ENCODE peak calls at places on chromosome 9, in six cellular contexts. N, O, I, D, Z and F are unnamed samples.

GRCh38 chr9:23674016-23674585 is 151.9 kb downstream of the ELAVL2 start:
- DNase-seq in I (no peak), O (no peak), Z (no peak), N (no peak), D (no peak), F (no peak)

GRCh38 chr9:33858346-33858869 is 41.4 kb downstream of the UBE2R2 start:
- DNase-seq in O (no peak), D (no peak), I (no peak), N (no peak), Z (no peak), F (no peak)

GRCh38 chr9:85212887-85213286 is 528.9 kb downstream of the AGTPBP1 start:
- DNase-seq in I (no peak), N (no peak), D (no peak), O (peak), Z (no peak), F (no peak)

GRCh38 chr9:107178302-107178701 is 104.8 kb upstream of the RAD23B start:
- DNase-seq in O (no peak), I (no peak), D (no peak), N (no peak), Z (no peak), F (no peak)

GRCh38 chr9:109722007-109722406 is 58.0 kb upstream of the PALM2AKAP2 start:
- DNase-seq in I (no peak), N (no peak), Z (no peak), D (no peak), O (no peak), F (no peak)

GRCh38 chr9:19631181-19631580 is 157.7 kb downstream of the SLC24A2 start:
- DNase-seq in N (no peak), Z (no peak), O (no peak), I (no peak), D (no peak), F (no peak)

GRCh38 chr9:134243778-134244467 is 79.6 kb upstream of the RNU6ATAC start:
- DNase-seq in Z (peak), I (no peak), O (peak), D (peak), N (no peak), F (peak)

GRCh38 chr9:88017086-88017485 is 42.8 kb upstream of the CDK20 start:
- DNase-seq in I (no peak), N (no peak), O (peak), D (no peak), Z (no peak), F (no peak)

GRCh38 chr9:126464694-126465441 is 138.2 kb downstream of the MVB12B start:
- DNase-seq in Z (peak), I (no peak), N (no peak), D (no peak), O (no peak), F (no peak)

GRCh38 chr9:124392855-124393460 is 22.3 kb downstream of the PSMB7 start:
- DNase-seq in D (no peak), O (peak), N (peak), I (peak), Z (no peak), F (no peak)

GRCh38 chr9:34547960-34548603 is 25.3 kb upstream of the ENHO start:
- DNase-seq in N (peak), D (peak), I (peak), Z (peak), O (peak), F (peak)

GRCh38 chr9:5557606-5558587 is 47.6 kb downstream of the PDCD1LG2 start:
- DNase-seq in Z (no peak), N (no peak), D (peak), O (peak), I (no peak), F (peak)

GRCh38 chr9:132069046-132069898 is 10.4 kb downstream of the MED27 start:
- DNase-seq in Z (no peak), I (no peak), D (no peak), O (peak), N (no peak), F (no peak)

GRCh38 chr9:33170464-33171156 is 3.5 kb upstream of the B4GALT1 start:
- DNase-seq in O (no peak), I (peak), D (peak), N (peak), Z (peak), F (peak)

GRCh38 chr9:126497673-126498255 is 116.0 kb upstream of the LMX1B start:
- DNase-seq in I (no peak), D (no peak), Z (peak), O (no peak), N (no peak), F (no peak)

GRCh38 chr9:19201899-19202891 is 28.3 kb upstream of the DENND4C start:
- DNase-seq in I (peak), Z (no peak), N (peak), D (no peak), O (no peak), F (peak)

GRCh38 chr9:109816490-109816889 is 36.5 kb downstream of the PALM2AKAP2 start:
- DNase-seq in O (peak), Z (no peak), I (no peak), N (no peak), D (no peak), F (no peak)

GRCh38 chr9:112755675-112756074 is 5.1 kb downstream of the SNX30 start:
- DNase-seq in N (no peak), D (peak), Z (no peak), I (no peak), O (no peak), F (no peak)

GRCh38 chr9:136244116-136244775 is 1.4 kb downstream of the QSOX2 start:
- DNase-seq in N (no peak), I (no peak), D (no peak), Z (no peak), O (no peak), F (no peak)

GRCh38 chr9:99400184-99400731 is 178.2 kb downstream of the SEC61B start:
- DNase-seq in Z (peak), O (peak), D (no peak), I (no peak), N (peak), F (no peak)

GRCh38 chr9:2574215-2574614 is 47.4 kb upstream of the VLDLR start:
- DNase-seq in O (no peak), I (no peak), Z (no peak), N (no peak), D (no peak), F (no peak)

GRCh38 chr9:82679488-82679887 is 383.5 kb downstream of the RASEF start:
- DNase-seq in N (no peak), I (no peak), O (no peak), D (no peak), Z (no peak), F (no peak)

GRCh38 chr9:30197954-30198353 is 2186.5 kb upstream of the ACO1 start:
- DNase-seq in I (no peak), O (no peak), D (no peak), Z (no peak), N (no peak), F (no peak)

GRCh38 chr9:77817590-77818311 is 169.6 kb upstream of the GNA14 start:
- DNase-seq in Z (no peak), D (no peak), O (no peak), I (no peak), N (no peak), F (no peak)

GRCh38 chr9:19127881-19128719 is 808 bp upstream of the PLIN2 start:
- DNase-seq in D (peak), Z (peak), I (peak), O (no peak), N (no peak), F (peak)

GRCh38 chr9:101514056-101514455 is 19.6 kb upstream of the RNF20 start:
- DNase-seq in D (no peak), O (peak), Z (no peak), N (no peak), I (no peak), F (no peak)

GRCh38 chr9:69380301-69380700 is 55.3 kb downstream of the ENTREP1 start:
- DNase-seq in D (no peak), O (no peak), Z (no peak), I (no peak), N (no peak), F (no peak)

GRCh38 chr9:137666505-137666809 is 47.7 kb downstream of the EHMT1 start:
- DNase-seq in Z (no peak), I (peak), D (no peak), N (no peak), O (no peak), F (no peak)

GRCh38 chr9:35335164-35335563 is 154.7 kb upstream of the RUSC2 start:
- DNase-seq in N (no peak), D (no peak), O (peak), Z (no peak), I (no peak), F (no peak)

GRCh38 chr9:127753148-127753547 is 18.1 kb upstream of the TOR2A start:
- DNase-seq in I (no peak), N (no peak), Z (no peak), O (no peak), D (no peak), F (peak)

GRCh38 chr9:126702501-126703329 is 89.0 kb downstream of the LMX1B start:
- DNase-seq in N (peak), D (no peak), Z (no peak), I (peak), O (no peak), F (peak)

GRCh38 chr9:135905380-135906282 is 1.7 kb downstream of the CAMSAP1 start:
- DNase-seq in Z (no peak), N (no peak), O (no peak), D (no peak), I (no peak), F (no peak)

GRCh38 chr9:35162605-35163315 is 951 bp downstream of the UNC13B start:
- DNase-seq in I (no peak), N (no peak), Z (no peak), D (no peak), O (peak), F (no peak)

GRCh38 chr9:13088734-13089427 is 190.6 kb downstream of the MPDZ start:
- DNase-seq in N (peak), D (peak), O (peak), I (peak), Z (no peak), F (no peak)

GRCh38 chr9:34958411-34958982 is 412 bp downstream of the PHF24 start:
- DNase-seq in I (no peak), Z (no peak), D (no peak), O (no peak), N (no peak), F (no peak)

GRCh38 chr9:2028888-2029287 is 13.7 kb downstream of the SMARCA2 start:
- DNase-seq in I (no peak), O (no peak), N (no peak), Z (no peak), D (no peak), F (no peak)

GRCh38 chr9:21836437-21837161 is 34.2 kb downstream of the MTAP start:
- DNase-seq in I (no peak), Z (no peak), D (no peak), N (no peak), O (peak), F (no peak)

GRCh38 chr9:108049026-108049591 is 559.5 kb upstream of the KLF4 start:
- DNase-seq in N (no peak), O (peak), D (no peak), Z (no peak), I (no peak), F (no peak)

DNA sequence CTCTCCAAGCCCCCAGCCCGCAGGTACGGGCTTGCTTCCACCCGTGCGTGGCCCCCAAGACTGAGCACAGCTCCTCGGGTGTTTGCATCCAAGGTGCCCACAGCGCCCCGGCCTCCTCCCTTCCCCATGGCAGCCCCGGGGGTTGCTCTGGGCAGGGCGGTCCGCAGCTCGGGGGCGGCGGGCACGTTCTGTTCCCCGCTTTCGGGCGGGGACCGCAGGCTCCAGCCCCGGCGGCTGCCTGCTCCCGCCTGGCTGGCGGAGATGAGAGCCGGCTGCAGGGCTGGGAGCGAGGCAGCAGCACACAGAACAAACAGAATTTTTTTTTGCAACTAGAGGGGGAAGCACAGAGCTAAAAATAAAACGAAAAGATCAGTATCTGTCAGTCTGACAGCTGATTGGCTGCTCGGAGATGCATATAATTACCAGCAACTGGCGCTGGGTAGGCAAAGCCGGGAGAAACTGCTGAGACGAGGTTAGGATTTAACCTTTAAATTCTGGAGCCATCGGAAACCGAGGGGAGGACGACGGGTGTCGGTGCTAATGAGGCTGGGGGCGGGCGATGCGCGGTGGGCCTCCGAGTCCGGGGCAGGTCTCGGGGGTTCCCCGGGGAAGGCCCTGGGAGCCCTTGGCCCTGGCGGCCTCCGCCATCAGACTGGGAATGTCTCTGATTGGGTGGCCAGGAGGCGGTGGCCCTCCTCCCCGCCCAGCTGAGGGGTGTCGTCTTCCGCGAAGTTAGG is 142.7 kb upstream of the IER5L start:
- DNase-seq in N (peak), D (peak), I (peak), O (peak), Z (no peak), F (peak)
- H3K4me3 ChIP-seq in N (peak), D (peak), I (peak), O (peak), Z (peak), F (peak)

DNA sequence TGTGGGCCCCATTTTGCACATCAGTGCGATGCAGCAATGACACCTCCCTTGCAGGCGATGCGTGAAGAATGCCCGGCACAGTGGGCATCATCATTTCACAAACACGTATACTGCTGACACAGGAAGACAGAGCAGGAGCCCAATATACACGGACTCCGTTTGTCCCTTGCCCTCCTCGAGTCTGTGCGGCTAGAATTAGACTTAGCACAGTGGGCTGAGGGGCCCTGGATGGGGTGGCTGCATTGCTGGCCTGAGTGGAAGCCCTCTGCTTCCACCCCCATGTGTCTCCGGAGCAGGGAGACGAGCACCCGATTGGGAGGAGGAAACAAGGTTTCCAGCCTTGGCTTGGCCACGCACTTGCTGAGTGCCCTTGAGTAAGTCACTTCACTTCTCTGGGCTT is 40.8 kb downstream of the GSN start:
- DNase-seq in I (no peak), Z (no peak), O (no peak), N (no peak), D (no peak), F (no peak)
- H3K4me3 ChIP-seq in I (no peak), Z (no peak), O (no peak), N (no peak), D (no peak), F (no peak)

DNA sequence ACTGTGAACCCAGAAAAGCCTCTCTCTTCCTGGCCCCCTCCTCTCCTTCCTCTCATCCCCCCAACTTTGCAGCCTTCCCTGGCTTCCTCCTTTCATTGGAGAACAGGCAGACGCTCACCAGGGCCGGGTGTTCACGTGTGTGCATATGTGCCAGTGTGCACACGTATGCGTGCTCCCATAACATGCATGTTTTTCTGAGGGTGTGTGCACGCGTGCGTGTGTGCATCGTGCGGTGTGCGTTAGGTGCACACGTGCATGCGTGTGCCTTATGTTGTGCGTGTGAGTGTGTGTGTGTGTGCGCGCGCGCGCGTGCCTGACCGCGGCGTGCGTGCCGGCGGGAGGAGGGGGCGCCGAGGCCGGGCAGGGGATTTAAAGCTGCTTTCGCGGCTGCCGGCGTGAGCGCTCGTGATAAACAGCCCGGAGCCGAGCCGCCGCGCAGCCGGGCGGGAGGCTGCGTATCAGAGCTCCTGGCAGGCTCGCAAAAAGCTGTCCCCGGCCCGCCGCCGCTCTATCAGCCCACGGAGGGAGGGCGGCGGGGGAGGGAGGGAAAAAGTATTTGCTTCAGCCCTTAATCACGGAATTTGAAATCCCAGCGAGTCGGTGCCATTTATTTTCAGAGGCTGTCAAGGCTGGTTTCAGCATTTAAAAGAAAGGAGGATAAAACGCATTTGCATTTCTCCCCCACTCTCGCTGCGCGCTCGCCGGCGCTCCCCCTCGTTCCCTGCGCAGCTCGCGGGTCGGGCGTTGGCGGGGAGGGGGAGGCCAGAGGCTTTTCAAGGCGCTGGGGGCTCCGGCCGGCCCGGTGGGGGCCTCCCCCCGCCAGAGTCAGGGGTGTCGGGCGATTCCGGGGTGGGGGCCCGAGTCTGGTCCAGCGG is 183.9 kb downstream of the C9orf50 start:
- DNase-seq in N (peak), D (no peak), O (peak), I (peak), Z (peak), F (peak)
- H3K4me3 ChIP-seq in N (peak), D (no peak), O (peak), I (peak), Z (peak), F (peak)

GRCh38 chr9:129415954-129416651 is 204.8 kb downstream of the C9orf50 start:
- DNase-seq in N (no peak), O (peak), I (no peak), D (no peak), Z (peak), F (peak)

GRCh38 chr9:129415031-129415953 is 205.6 kb downstream of the C9orf50 start:
- DNase-seq in N (no peak), Z (peak), D (no peak), O (peak), I (no peak), F (no peak)

GRCh38 chr9:129418451-129418850 is 202.4 kb downstream of the C9orf50 start:
- DNase-seq in O (no peak), N (no peak), I (no peak), D (no peak), Z (peak), F (peak)

GRCh38 chr9:129419382-129419899 is 201.5 kb downstream of the C9orf50 start:
- DNase-seq in D (no peak), N (no peak), O (no peak), Z (peak), I (no peak), F (peak)

DNA sequence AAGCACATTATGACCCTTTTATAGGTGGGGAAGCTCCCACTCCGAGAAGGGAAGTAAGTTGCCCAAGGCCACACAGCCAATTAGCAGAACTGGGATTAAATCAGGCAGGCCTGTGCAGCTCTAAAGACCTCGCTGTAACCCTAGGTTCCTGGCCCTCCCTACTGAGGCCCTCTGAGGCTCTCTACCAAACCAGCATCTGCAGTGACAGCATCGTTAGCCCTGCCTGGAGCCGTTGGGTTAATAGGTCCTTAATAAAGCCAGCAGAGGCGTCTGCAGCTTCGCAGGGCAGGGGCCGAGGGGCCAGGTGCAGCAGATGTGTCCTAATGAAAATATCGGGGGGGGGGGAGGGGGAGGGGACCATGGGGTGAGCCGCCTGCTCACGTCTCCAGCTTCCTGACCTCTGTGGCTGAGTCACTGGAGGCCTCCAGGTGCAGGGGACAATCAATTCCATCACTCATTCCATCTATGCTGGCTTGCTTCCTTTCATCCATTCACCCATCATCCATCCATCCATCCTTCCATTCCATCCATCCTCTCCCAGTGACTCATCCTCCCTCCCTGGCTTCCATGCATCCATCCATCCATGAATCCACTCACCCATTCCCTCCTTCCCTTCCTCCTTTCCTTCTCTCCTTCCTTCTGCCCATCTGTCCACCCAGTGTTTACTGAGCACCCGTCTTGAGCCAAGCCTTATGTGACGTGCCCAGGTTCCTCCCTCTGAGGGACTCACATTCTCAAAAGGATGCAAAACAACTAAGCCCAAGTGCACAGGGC is 203.9 kb downstream of the C9orf50 start:
- DNase-seq in Z (peak), O (no peak), D (no peak), N (no peak), I (peak), F (peak)
- H3K4me3 ChIP-seq in Z (no peak), O (no peak), D (no peak), N (no peak), I (no peak), F (no peak)

DNA sequence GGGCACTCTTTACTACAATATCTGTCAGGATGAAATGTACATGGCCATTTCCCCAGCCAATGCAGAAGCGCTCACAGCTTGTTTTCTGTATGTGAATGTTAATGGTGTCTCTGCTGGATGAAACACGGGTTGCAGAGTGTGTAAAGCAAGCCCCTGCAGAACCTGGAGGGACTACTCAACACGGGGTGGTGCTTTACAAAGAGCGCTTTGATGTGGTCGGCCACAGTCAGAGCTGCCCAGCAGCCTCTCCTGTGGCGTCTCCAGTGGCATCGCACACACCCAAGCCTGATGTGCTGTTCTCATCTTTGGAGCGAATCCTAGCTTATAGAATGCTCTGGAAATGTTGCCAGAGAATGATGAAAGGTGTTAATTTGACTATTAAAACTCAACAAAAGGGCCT is 162.7 kb upstream of the NFIL3 start:
- DNase-seq in O (no peak), I (no peak), D (no peak), N (no peak), Z (no peak), F (no peak)
- H3K4me3 ChIP-seq in O (no peak), I (no peak), D (no peak), N (no peak), Z (no peak), F (no peak)

GRCh38 chr9:98291775-98292174 is 36.3 kb upstream of the TBC1D2 start:
- DNase-seq in O (no peak), Z (no peak), N (no peak), I (no peak), D (no peak), F (no peak)
- H3K4me3 ChIP-seq in O (no peak), Z (no peak), N (no peak), I (no peak), D (no peak), F (no peak)